ENCODE peak calls at places on chromosomes 12 and 14, in five cellular contexts. Y is kidney epithelial cell, B is A549, R is Peyer's patch, D is GM12878. F is an unnamed sample.

GRCh38 chr12:71954861-71955260 is 16.2 kb downstream of the TPH2 start:
- DNase-seq in Y (no peak), B (no peak), R (no peak), D (no peak), F (no peak)

GRCh38 chr12:78585132-78585531 is 279.4 kb upstream of the SYT1 start:
- DNase-seq in Y (no peak), B (no peak), R (no peak), D (no peak), F (no peak)

GRCh38 chr14:75484711-75485429 is 37.4 kb upstream of the BATF start:
- DNase-seq in Y (no peak), B (no peak), R (no peak), D (no peak), F (no peak)

GRCh38 chr12:88251798-88252197 is 109.7 kb downstream of the TMTC3 start:
- DNase-seq in Y (no peak), B (no peak), R (no peak), D (no peak), F (no peak)

GRCh38 chr12:30980886-30981662 is 54.5 kb downstream of the TSPAN11 start:
- DNase-seq in Y (no peak), B (no peak), R (no peak), D (no peak), F (no peak)

GRCh38 chr12:101490286-101490920 is 15.3 kb downstream of the SPIC start:
- DNase-seq in Y (no peak), B (peak; percentile 62), R (no peak), D (no peak), F (no peak)

GRCh38 chr14:30621354-30621953 is 665 bp upstream of the SCFD1 start:
- DNase-seq in Y (no peak), B (peak; percentile 48), R (peak; percentile 60), D (no peak), F (no peak)

GRCh38 chr12:47783821-47784819 is 11.1 kb downstream of the SLC48A1 start:
- DNase-seq in Y (no peak), B (no peak), R (no peak), D (no peak), F (peak; percentile 33)

GRCh38 chr12:130920119-130920703 is 33.5 kb upstream of the ADGRD1 start:
- DNase-seq in Y (no peak), B (no peak), R (no peak), D (no peak), F (no peak)

GRCh38 chr12:27190761-27191160 is 53.3 kb upstream of the STK38L start:
- DNase-seq in Y (no peak), B (peak; percentile 37), R (no peak), D (no peak), F (no peak)

GRCh38 chr12:15664491-15664890 is 124.7 kb downstream of the EPS8 start:
- DNase-seq in Y (no peak), B (peak; percentile 56), R (no peak), D (no peak), F (no peak)

GRCh38 chr12:96226801-96227348 is 32.7 kb downstream of the ELK3 start:
- DNase-seq in Y (no peak), B (no peak), R (no peak), D (no peak), F (no peak)

GRCh38 chr12:19810213-19810612 is 370.9 kb downstream of the AEBP2 start:
- DNase-seq in Y (no peak), B (no peak), R (no peak), D (no peak), F (no peak)

GRCh38 chr12:131135786-131136538 is 182.3 kb downstream of the ADGRD1 start:
- DNase-seq in Y (no peak), B (no peak), R (no peak), D (no peak), F (no peak)

DNA sequence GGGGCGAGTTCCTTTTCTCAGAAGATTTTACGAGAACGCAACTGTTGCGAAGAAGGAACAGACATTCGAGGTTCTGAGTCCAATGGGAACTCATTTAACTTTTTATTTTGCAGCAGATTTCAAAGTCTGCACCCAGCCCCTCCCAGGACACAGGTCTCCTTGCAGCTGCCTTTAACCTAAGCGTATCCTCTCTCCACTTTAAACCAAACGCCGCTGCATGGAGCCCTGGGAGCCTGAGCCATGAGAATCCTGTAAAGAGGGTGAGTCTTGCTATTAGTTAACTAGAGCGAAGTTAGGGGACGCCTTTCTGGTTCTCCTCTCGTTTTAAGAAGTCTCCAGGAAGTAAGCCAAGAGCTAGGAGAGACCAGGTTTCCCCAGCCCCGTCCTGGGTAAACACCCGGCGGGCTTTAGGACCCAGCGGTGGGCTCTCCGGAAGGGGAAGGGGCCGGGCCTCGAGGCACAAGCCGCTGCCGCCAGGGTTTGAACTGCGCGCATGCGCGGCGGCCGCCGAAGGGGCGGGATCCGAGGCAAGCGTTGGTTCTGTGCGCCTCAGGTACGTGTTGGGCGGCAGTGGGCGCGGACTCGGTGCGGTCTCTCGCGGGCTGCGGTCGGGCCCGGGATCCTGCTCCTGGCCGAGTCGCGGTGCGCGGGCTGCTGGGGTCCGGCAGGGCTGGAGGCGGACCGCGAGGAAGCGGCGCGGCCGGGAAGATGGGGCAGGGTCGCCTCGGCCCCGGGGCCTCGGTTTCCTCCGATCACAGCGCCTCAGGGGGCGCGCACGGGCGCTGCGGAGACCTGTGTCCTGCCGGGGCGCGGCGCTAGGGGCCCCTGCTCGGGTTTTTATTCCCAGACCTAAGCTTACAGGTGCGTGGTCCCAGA is at the start of gene TDP1:
- DNase-seq in Y (peak; percentile 82), B (peak; percentile 92), R (peak; percentile 97), D (peak; percentile 78), F (peak; percentile 94)
- TF ChIP-seq CTCF in Y (no peak), B (no peak), R (peak; percentile 15), D (no peak), F (no peak)

DNA sequence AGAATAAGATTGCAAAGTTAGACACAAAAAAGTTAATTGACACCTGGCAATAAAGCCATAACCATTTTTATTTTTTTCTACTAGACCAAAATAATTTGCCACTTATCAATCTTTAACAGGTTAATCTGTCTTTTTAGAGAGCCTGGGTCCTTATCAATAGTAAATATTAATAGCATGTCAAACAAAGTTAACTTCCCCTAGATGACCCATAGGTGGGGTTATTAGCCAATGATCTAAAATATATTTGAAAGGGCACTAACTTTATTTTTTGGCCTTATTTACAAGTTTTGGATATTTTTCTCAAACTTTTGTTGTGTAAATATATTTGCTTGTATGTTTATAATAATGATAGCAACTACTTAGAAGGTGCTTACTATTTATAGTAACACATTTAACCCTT is 3.9 kb downstream of the ANKRD33 start:
- DNase-seq in Y (no peak), B (no peak), R (no peak), D (no peak), F (no peak)
- TF ChIP-seq CTCF in Y (peak; percentile 30), B (peak; percentile 33), R (peak; percentile 51), D (peak; percentile 13), F (peak; percentile 52)

GRCh38 chr12:118835911-118836310 is 145.4 kb upstream of the SRRM4 start:
- DNase-seq in Y (no peak), B (no peak), R (no peak), D (no peak), F (no peak)

GRCh38 chr12:118841588-118841987 is 139.8 kb upstream of the SRRM4 start:
- DNase-seq in Y (no peak), B (no peak), R (no peak), D (no peak), F (no peak)

GRCh38 chr12:118840878-118841277 is 140.5 kb upstream of the SRRM4 start:
- DNase-seq in Y (no peak), B (no peak), R (no peak), D (no peak), F (no peak)

GRCh38 chr12:118842753-118843335 is 138.5 kb upstream of the SRRM4 start:
- DNase-seq in Y (no peak), B (no peak), R (no peak), D (no peak), F (no peak)

GRCh38 chr12:118840399-118840798 is 140.9 kb upstream of the SRRM4 start:
- DNase-seq in Y (no peak), B (peak; percentile 10), R (no peak), D (no peak), F (no peak)
- TF ChIP-seq CTCF in Y (no peak), B (no peak), R (no peak), D (peak; percentile 31), F (no peak)

GRCh38 chr12:115771065-115771464 is 506.4 kb downstream of the MED13L start:
- DNase-seq in Y (no peak), B (peak; percentile 51), R (peak; percentile 52), D (no peak), F (no peak)
- TF ChIP-seq CTCF in Y (no peak), B (peak; percentile 41), R (no peak), D (no peak), F (no peak)

GRCh38 chr12:107564946-107565345 is 120.7 kb upstream of the PWP1 start:
- DNase-seq in Y (no peak), B (peak; percentile 51), R (no peak), D (no peak), F (no peak)
- TF ChIP-seq CTCF in Y (peak; percentile 50), B (peak; percentile 32), R (no peak), D (peak; percentile 30), F (no peak)

DNA sequence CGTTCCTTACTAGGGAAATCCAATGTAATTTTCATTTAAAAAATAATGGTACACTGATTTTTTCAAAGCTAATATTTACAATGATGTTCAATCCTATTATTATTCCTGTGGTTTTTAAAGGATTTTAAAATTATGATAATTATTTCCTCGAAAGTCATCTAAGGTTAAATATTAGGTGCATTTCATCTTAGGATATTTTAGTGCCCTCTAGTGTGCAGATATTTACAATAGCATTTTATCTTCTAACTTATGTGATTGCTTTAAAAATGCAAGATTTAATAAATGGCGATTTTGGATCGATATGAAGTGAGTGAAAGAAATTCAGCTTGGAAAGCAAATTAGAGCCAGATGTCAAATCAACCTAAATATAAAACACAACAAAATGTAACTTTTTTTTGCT is 293.5 kb downstream of the SLC6A15 start:
- DNase-seq in Y (no peak), B (no peak), R (no peak), D (no peak), F (no peak)
- TF ChIP-seq CTCF in Y (peak; percentile 30), B (no peak), R (no peak), D (no peak), F (no peak)

GRCh38 chr12:105455250-105455649 is 124.8 kb downstream of the C12orf75 start:
- DNase-seq in Y (no peak), B (no peak), R (no peak), D (no peak), F (no peak)
- TF ChIP-seq CTCF in Y (peak; percentile 23), B (no peak), R (no peak), D (no peak), F (no peak)

GRCh38 chr14:102360388-102360787 is 2.3 kb downstream of the CINP start:
- DNase-seq in Y (no peak), B (no peak), R (no peak), D (no peak), F (no peak)
- TF ChIP-seq CTCF in Y (no peak), B (no peak), R (no peak), D (no peak), F (no peak)